ENCODE peak calls at places on chromosomes 13 and 19, in six cellular contexts. Q is Peyer's patch, V is upper lobe of left lung, G is PC-3, M is cardiac muscle cell, N is fibroblast of pulmonary artery. O is an unnamed sample.

GRCh38 chr13:69755101-69755500 is 352.5 kb upstream of the ATXN8OS start:
- DNase-seq in G (no peak), V (no peak), N (no peak), Q (no peak), M (no peak), O (no peak)

GRCh38 chr19:10289836-10290438 is at the start of gene ICAM5:
- DNase-seq in N (no peak), G (peak), V (no peak), Q (no peak), M (peak), O (peak)

GRCh38 chr19:3722443-3723109 is 14.4 kb downstream of the TJP3 start:
- DNase-seq in N (no peak), G (peak), V (peak), Q (peak), M (no peak), O (peak)

GRCh38 chr13:45046445-45046844 is 57.1 kb downstream of the GPALPP1 start:
- DNase-seq in G (no peak), V (no peak), Q (no peak), N (no peak), M (no peak), O (no peak)

GRCh38 chr13:23473236-23473635 is 39.7 kb upstream of the SACS start:
- DNase-seq in M (no peak), N (no peak), V (no peak), G (no peak), Q (no peak), O (no peak)

GRCh38 chr19:11239377-11240000 is at the start of gene ANGPTL8:
- DNase-seq in N (no peak), Q (no peak), V (no peak), M (no peak), G (no peak), O (no peak)

GRCh38 chr13:110639935-110640334 is 24.6 kb downstream of the NAXD start:
- DNase-seq in Q (no peak), G (no peak), V (no peak), N (no peak), M (no peak), O (no peak)

GRCh38 chr19:9828551-9829063 is 889 bp downstream of the UBL5 start:
- DNase-seq in N (no peak), M (no peak), G (no peak), V (no peak), Q (no peak), O (no peak)

GRCh38 chr19:13001502-13002388 is 6.5 kb downstream of the NFIX start:
- DNase-seq in M (peak), Q (no peak), N (peak), G (no peak), V (no peak), O (no peak)

GRCh38 chr13:24923305-24923640 is 159.3 kb downstream of the RNF17 start:
- DNase-seq in G (peak), V (no peak), N (peak), M (peak), Q (no peak), O (no peak)

GRCh38 chr13:73708393-73708985 is 425.7 kb downstream of the KLF12 start:
- DNase-seq in M (peak), V (peak), N (peak), Q (no peak), G (peak), O (peak)

GRCh38 chr19:56141416-56141992 is 417 bp downstream of the ZNF444 start:
- DNase-seq in Q (no peak), M (no peak), N (no peak), V (no peak), G (no peak), O (no peak)

GRCh38 chr19:30361721-30362120 is 10.5 kb upstream of the ZNF536 start:
- DNase-seq in V (no peak), G (no peak), M (no peak), Q (no peak), N (no peak), O (no peak)

GRCh38 chr19:3857449-3858003 is 11.3 kb downstream of the ZFR2 start:
- DNase-seq in N (no peak), M (no peak), Q (no peak), G (no peak), V (no peak), O (no peak)

GRCh38 chr19:57934820-57935665 is at the start of gene ZNF418:
- DNase-seq in N (peak), Q (peak), M (peak), G (no peak), V (peak), O (peak)

GRCh38 chr13:60583911-60584753 is 187.1 kb downstream of the TDRD3 start:
- DNase-seq in M (peak), V (no peak), N (peak), G (peak), Q (no peak), O (no peak)

GRCh38 chr19:38685666-38686529 is 38.4 kb downstream of the ACTN4 start:
- DNase-seq in V (no peak), Q (no peak), M (peak), N (peak), G (peak), O (peak)

GRCh38 chr13:44267966-44268365 is 105.7 kb upstream of the SERP2 start:
- DNase-seq in M (peak), G (peak), N (peak), Q (no peak), V (no peak), O (no peak)

GRCh38 chr13:99905814-99906213 is 65.8 kb downstream of the ZIC5 start:
- DNase-seq in Q (no peak), G (no peak), M (no peak), V (no peak), N (no peak), O (no peak)

GRCh38 chr19:45781282-45782161 is 768 bp downstream of the DMPK start:
- DNase-seq in V (peak), Q (peak), N (no peak), G (peak), M (no peak), O (peak)

GRCh38 chr19:12648088-12648487 is 18.5 kb downstream of the MAN2B1 start:
- DNase-seq in V (peak), N (no peak), Q (no peak), G (no peak), M (no peak), O (no peak)

GRCh38 chr13:113545455-113545930 is 39.1 kb upstream of the TFDP1 start:
- DNase-seq in M (peak), V (no peak), G (no peak), Q (peak), N (no peak), O (peak)

GRCh38 chr19:32387701-32388392 is 17.7 kb upstream of the DPY19L3 start:
- DNase-seq in G (peak), Q (peak), N (no peak), V (no peak), M (peak), O (peak)

GRCh38 chr13:28705734-28706133 is 13.0 kb downstream of the SLC46A3 start:
- DNase-seq in G (no peak), N (peak), Q (no peak), M (peak), V (no peak), O (no peak)

GRCh38 chr13:77696006-77696862 is 1.3 kb upstream of the SLAIN1 start:
- DNase-seq in Q (no peak), N (no peak), G (peak), M (no peak), V (no peak), O (no peak)

GRCh38 chr19:53810187-53810546 is 13.9 kb downstream of the NLRP12 start:
- DNase-seq in G (no peak), V (no peak), Q (no peak), M (no peak), N (no peak), O (no peak)

GRCh38 chr13:58018865-58019264 is 387.3 kb downstream of the PCDH17 start:
- DNase-seq in V (no peak), Q (no peak), N (no peak), M (no peak), G (no peak), O (no peak)

GRCh38 chr19:30049844-30050667 is 108.0 kb downstream of the URI1 start:
- DNase-seq in G (no peak), N (no peak), V (no peak), M (no peak), Q (no peak), O (no peak)

GRCh38 chr13:40438999-40439797 is 227.2 kb downstream of the FOXO1 start:
- DNase-seq in N (peak), G (no peak), M (peak), V (no peak), Q (no peak), O (no peak)

GRCh38 chr19:44658069-44658727 is 13.1 kb upstream of the CEACAM19 start:
- DNase-seq in Q (no peak), N (no peak), V (no peak), G (no peak), M (no peak), O (no peak)

GRCh38 chr19:17294051-17294891 is 9.0 kb downstream of the ABHD8 start:
- DNase-seq in V (no peak), M (no peak), Q (peak), N (no peak), G (no peak), O (peak)

GRCh38 chr13:103275079-103275478 is 208.9 kb upstream of the SLC10A2 start:
- DNase-seq in V (no peak), G (no peak), M (no peak), Q (no peak), N (no peak), O (no peak)

GRCh38 chr13:76983676-76984075 is 8.2 kb upstream of the CLN5 start:
- DNase-seq in V (no peak), N (no peak), G (no peak), Q (no peak), M (no peak), O (no peak)

GRCh38 chr19:44603201-44603945 is 10.0 kb upstream of the IGSF23 start:
- DNase-seq in G (peak), N (peak), Q (no peak), V (peak), M (peak), O (no peak)

GRCh38 chr19:32870981-32871451 is 1.4 kb upstream of the SLC7A9 start:
- DNase-seq in N (no peak), Q (no peak), G (no peak), M (no peak), V (no peak), O (no peak)

GRCh38 chr13:101785858-101786257 is 333.4 kb downstream of the ITGBL1 start:
- DNase-seq in V (no peak), Q (no peak), G (peak), M (no peak), N (peak), O (peak)

GRCh38 chr13:32905063-32905863 is 111.0 kb upstream of the KL start:
- DNase-seq in G (peak), M (no peak), N (no peak), V (no peak), Q (no peak), O (no peak)

GRCh38 chr13:50514249-50514648 is 329.2 kb downstream of the DLEU7 start:
- DNase-seq in M (no peak), N (no peak), G (no peak), Q (no peak), V (no peak), O (no peak)
- H3K4me3 ChIP-seq in M (no peak), N (no peak), G (no peak), Q (no peak), V (no peak), O (no peak)

GRCh38 chr19:1502433-1503088 is 10.3 kb downstream of the ADAMTSL5 start:
- DNase-seq in V (no peak), N (no peak), Q (no peak), M (no peak), G (no peak), O (no peak)
- H3K4me3 ChIP-seq in V (no peak), N (no peak), Q (no peak), M (no peak), G (no peak), O (no peak)

GRCh38 chr19:15124572-15125231 is 17.5 kb downstream of the SYDE1 start:
- DNase-seq in G (no peak), Q (peak), V (no peak), N (no peak), M (no peak), O (no peak)

GRCh38 chr19:15123900-15124299 is 16.7 kb downstream of the SYDE1 start:
- DNase-seq in M (no peak), N (peak), Q (peak), V (no peak), G (no peak), O (no peak)

GRCh38 chr19:15122331-15123030 is 15.3 kb downstream of the SYDE1 start:
- DNase-seq in G (no peak), M (no peak), V (no peak), N (no peak), Q (no peak), O (no peak)

GRCh38 chr19:15125232-15126067 is 18.2 kb downstream of the SYDE1 start:
- DNase-seq in V (peak), N (peak), G (peak), M (peak), Q (peak), O (peak)

DNA sequence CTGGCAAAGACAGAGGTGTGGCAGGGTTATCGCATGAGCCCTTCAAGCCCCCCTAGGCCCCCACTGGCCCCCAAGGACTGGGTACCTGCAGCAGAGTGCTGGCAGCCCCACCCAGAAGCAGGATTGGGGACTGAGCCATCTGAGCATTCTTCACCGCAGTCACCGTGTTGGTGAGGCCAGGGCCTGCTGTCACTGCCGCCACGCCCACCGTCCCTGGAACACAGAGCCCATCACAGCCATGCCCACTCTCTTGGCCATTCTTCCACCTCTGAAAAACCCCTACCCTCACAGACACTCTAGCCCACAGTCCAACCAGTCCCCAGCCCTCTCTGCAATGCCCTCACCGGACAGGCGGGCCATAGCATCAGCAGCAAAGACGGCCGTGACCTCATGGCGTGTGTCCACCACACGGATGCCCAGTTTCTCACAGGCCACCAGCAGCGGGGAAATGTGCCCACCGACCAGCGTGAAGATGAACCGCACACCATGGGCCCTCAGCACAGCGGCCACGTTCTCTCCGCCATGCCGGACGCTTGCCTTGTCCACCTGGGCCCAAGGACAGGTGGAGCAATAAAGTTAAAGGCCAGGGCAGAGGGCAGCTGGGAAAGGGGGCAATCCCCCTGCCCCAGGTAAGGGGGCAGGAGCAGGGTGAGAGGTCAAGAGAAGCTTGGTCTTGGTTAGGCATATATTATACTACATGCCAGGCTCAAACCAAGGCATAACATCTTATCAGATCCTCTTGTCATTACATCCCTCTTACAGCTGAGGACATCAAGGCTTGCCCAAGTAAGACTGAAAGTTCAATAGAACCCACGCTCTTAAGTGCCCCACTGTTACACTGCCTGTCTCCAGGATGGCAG is 16.1 kb downstream of the SYDE1 start:
- DNase-seq in V (no peak), M (no peak), N (no peak), G (no peak), Q (no peak), O (no peak)
- H3K4me3 ChIP-seq in V (no peak), M (no peak), N (no peak), G (no peak), Q (peak), O (no peak)

DNA sequence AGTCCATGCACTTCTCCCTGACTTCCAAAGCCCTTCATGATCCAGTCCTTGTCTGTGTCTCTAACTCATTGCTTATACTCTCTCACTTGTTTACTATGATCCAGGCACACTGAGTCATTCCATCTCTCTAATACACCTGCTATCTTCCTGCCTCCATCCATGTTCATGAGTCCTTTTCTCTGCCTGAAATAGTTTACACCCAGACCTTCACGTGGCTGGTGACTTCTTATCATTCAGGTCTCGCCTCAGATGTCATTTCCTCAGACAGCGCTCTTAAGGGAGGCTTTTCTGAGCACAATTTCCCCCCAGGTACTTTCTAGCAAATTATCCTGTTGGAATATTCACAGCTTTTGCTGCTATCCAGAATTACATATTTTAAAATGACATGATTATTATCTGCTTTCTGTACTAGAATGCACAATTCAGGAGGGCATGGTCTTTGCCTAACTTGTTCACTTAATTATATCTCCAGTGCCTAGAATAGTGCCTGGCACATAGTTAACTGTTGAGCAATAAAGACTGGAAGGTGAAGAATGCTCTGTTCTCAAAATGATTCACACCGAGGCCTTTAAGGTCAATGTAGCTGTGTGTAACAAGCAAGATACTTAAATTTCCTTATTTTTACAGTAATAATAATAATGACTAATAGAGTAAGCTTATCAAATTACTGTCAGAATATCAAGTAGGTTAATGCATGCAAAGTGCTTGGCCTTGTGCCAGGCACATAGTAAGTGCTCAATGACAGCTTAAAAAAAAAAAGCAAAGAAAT is 183.7 kb upstream of the SPRY2 start:
- DNase-seq in N (no peak), Q (no peak), V (no peak), G (no peak), M (no peak), O (no peak)
- H3K4me3 ChIP-seq in N (no peak), Q (no peak), V (no peak), G (no peak), M (no peak), O (no peak)

DNA sequence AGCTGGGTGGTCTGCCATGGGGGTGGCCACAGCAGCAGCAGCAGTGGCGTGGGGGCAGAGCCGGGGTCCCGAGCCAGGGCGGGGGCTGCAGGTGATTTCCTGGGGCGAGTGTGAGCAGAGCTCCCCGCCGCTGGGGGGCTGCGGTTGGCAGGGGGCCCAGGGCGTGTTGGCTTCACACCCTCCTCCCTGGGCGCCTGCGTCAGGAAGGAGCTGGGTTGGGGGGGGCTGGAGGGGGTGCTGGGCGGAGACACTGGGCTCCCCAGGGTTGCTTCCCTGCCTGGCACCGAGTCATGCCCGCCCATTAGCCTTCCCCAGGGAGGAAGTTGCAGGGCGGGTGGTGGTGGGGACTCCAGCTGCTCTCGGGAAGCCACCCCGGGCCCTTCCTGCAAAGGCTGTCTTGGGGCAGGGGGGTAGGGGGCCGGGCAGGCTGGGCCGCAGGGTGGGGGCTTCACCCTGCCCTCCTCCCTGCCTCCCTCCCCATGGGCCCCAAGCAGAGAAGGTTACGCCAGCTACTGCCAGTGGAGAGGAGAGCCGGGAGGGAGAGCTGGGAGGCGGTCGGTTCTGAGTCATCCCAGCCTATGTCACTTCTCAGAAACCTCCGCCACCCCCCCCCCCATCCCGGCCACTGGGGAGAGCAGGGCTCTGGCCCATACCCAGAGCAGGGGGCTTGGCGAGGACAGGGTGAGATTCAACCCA is 4.6 kb downstream of the MIDN start:
- DNase-seq in M (peak), V (peak), N (peak), G (peak), Q (peak), O (no peak)
- H3K4me3 ChIP-seq in M (peak), V (peak), N (peak), G (peak), Q (peak), O (no peak)

GRCh38 chr19:15787611-15788155 is at the start of gene OR10H5:
- DNase-seq in V (no peak), M (no peak), N (no peak), Q (no peak), G (no peak), O (no peak)
- H3K4me3 ChIP-seq in V (no peak), M (no peak), N (no peak), Q (no peak), G (no peak), O (no peak)

DNA sequence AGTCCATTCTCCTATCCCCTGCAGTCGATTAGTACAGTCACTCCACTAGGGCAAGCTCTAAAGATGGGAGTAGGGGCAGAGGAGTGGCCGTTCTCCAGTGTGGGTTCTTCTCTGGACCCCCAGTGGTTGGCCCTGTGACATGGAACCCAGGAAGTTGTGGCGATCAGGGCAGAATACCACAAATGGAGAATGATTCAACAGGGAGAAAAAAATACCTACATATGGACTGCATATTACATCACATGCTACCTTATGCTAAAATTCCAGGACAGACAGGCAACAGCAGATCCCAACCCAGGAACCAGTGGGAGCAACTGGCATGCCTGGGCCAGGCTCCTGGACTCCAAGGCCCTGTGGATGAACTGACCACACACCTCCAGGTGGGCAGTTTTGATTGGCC is 20.4 kb downstream of the POU2F2 start:
- DNase-seq in G (no peak), Q (no peak), V (no peak), M (no peak), N (no peak), O (no peak)
- H3K4me3 ChIP-seq in G (no peak), Q (no peak), V (no peak), M (no peak), N (no peak), O (no peak)

GRCh38 chr19:15937771-15938170 is 3.4 kb upstream of the CYP4F11 start:
- DNase-seq in G (no peak), Q (no peak), M (no peak), N (no peak), V (no peak), O (no peak)

GRCh38 chr19:15936173-15936572 is 1.8 kb upstream of the CYP4F11 start:
- DNase-seq in M (no peak), Q (no peak), N (no peak), G (no peak), V (no peak), O (no peak)

GRCh38 chr19:15936950-15937349 is 2.6 kb upstream of the CYP4F11 start:
- DNase-seq in V (no peak), G (no peak), Q (no peak), N (no peak), M (no peak), O (no peak)

GRCh38 chr19:15935167-15935702 is 906 bp upstream of the CYP4F11 start:
- DNase-seq in M (no peak), G (peak), N (no peak), V (no peak), Q (no peak), O (no peak)

GRCh38 chr19:15934332-15935078 is at the start of gene CYP4F11:
- DNase-seq in N (no peak), G (peak), V (no peak), Q (peak), M (no peak), O (no peak)
- H3K4me3 ChIP-seq in N (no peak), G (no peak), V (no peak), Q (peak), M (no peak), O (no peak)

O was measured in WERI-Rb-1.